ENCODE peak calls at places on chromosomes 16 and 17, in ten cellular contexts. One of them, this sample, is unnamed.

GRCh38 chr16:24409045-24409444 is 130.3 kb upstream of the RBBP6 start:
- DNase-seq in GM04504: no peak
- DNase-seq in body of pancreas: no peak
- DNase-seq in neuronal stem cell: no peak
- DNase-seq in T-cell: no peak
- DNase-seq in T-helper 2 cell: no peak
- DNase-seq in GM10248: peak; percentile 21
- DNase-seq in B cell: no peak
- DNase-seq in effector CD8-positive, alpha-beta T cell: no peak
- DNase-seq in CD8-positive, alpha-beta T cell: no peak
- DNase-seq in this sample: no peak

GRCh38 chr17:82412535-82413520 is 5.3 kb upstream of the HEXD start:
- DNase-seq in GM04504: no peak
- DNase-seq in body of pancreas: peak; percentile 54
- DNase-seq in neuronal stem cell: no peak
- DNase-seq in T-cell: no peak
- DNase-seq in T-helper 2 cell: no peak
- DNase-seq in GM10248: no peak
- DNase-seq in B cell: no peak
- DNase-seq in effector CD8-positive, alpha-beta T cell: no peak
- DNase-seq in CD8-positive, alpha-beta T cell: no peak
- DNase-seq in this sample: no peak

GRCh38 chr17:70646673-70647072 is 477.3 kb downstream of the KCNJ2 start:
- DNase-seq in GM04504: no peak
- DNase-seq in body of pancreas: no peak
- DNase-seq in neuronal stem cell: no peak
- DNase-seq in T-cell: no peak
- DNase-seq in T-helper 2 cell: no peak
- DNase-seq in GM10248: no peak
- DNase-seq in B cell: no peak
- DNase-seq in effector CD8-positive, alpha-beta T cell: no peak
- DNase-seq in CD8-positive, alpha-beta T cell: no peak
- DNase-seq in this sample: no peak

GRCh38 chr16:51524555-51525373 is 373.7 kb upstream of the SALL1 start:
- DNase-seq in GM04504: peak; percentile 55
- DNase-seq in body of pancreas: peak; percentile 44
- DNase-seq in neuronal stem cell: no peak
- DNase-seq in T-cell: no peak
- DNase-seq in T-helper 2 cell: no peak
- DNase-seq in GM10248: no peak
- DNase-seq in B cell: no peak
- DNase-seq in effector CD8-positive, alpha-beta T cell: no peak
- DNase-seq in CD8-positive, alpha-beta T cell: no peak
- DNase-seq in this sample: no peak

GRCh38 chr17:64707077-64707591 is 45.0 kb upstream of the SMURF2 start:
- DNase-seq in GM04504: peak; percentile 99
- DNase-seq in body of pancreas: peak; percentile 73
- DNase-seq in neuronal stem cell: no peak
- DNase-seq in T-cell: no peak
- DNase-seq in T-helper 2 cell: no peak
- DNase-seq in GM10248: no peak
- DNase-seq in B cell: no peak
- DNase-seq in effector CD8-positive, alpha-beta T cell: no peak
- DNase-seq in CD8-positive, alpha-beta T cell: no peak
- DNase-seq in this sample: no peak

GRCh38 chr17:40121191-40121885 is 433 bp upstream of the MSL1 start:
- DNase-seq in GM04504: no peak
- DNase-seq in body of pancreas: peak; percentile 51
- DNase-seq in neuronal stem cell: no peak
- DNase-seq in T-cell: no peak
- DNase-seq in T-helper 2 cell: no peak
- DNase-seq in GM10248: peak; percentile 50
- DNase-seq in B cell: no peak
- DNase-seq in effector CD8-positive, alpha-beta T cell: no peak
- DNase-seq in CD8-positive, alpha-beta T cell: peak; percentile 29
- DNase-seq in this sample: peak; percentile 41

GRCh38 chr17:80474933-80475915 is 1.2 kb downstream of the NPTX1 start:
- DNase-seq in GM04504: no peak
- DNase-seq in body of pancreas: no peak
- DNase-seq in neuronal stem cell: no peak
- DNase-seq in T-cell: no peak
- DNase-seq in T-helper 2 cell: no peak
- DNase-seq in GM10248: no peak
- DNase-seq in B cell: no peak
- DNase-seq in effector CD8-positive, alpha-beta T cell: no peak
- DNase-seq in CD8-positive, alpha-beta T cell: no peak
- DNase-seq in this sample: no peak

GRCh38 chr16:28543072-28543471 is 4.3 kb upstream of the NUPR1 start:
- DNase-seq in GM04504: no peak
- DNase-seq in body of pancreas: peak; percentile 41
- DNase-seq in neuronal stem cell: no peak
- DNase-seq in T-cell: no peak
- DNase-seq in T-helper 2 cell: no peak
- DNase-seq in GM10248: no peak
- DNase-seq in B cell: no peak
- DNase-seq in effector CD8-positive, alpha-beta T cell: no peak
- DNase-seq in CD8-positive, alpha-beta T cell: no peak
- DNase-seq in this sample: no peak

GRCh38 chr17:17722081-17722905 is 41.0 kb downstream of the RAI1 start:
- DNase-seq in GM04504: no peak
- DNase-seq in body of pancreas: no peak
- DNase-seq in neuronal stem cell: no peak
- DNase-seq in T-cell: peak; percentile 15
- DNase-seq in T-helper 2 cell: no peak
- DNase-seq in GM10248: no peak
- DNase-seq in B cell: no peak
- DNase-seq in effector CD8-positive, alpha-beta T cell: no peak
- DNase-seq in CD8-positive, alpha-beta T cell: no peak
- DNase-seq in this sample: no peak

GRCh38 chr17:28953444-28954118 is 2.3 kb upstream of the PHF12 start:
- DNase-seq in GM04504: no peak
- DNase-seq in body of pancreas: peak; percentile 50
- DNase-seq in neuronal stem cell: peak; percentile 83
- DNase-seq in T-cell: peak; percentile 37
- DNase-seq in T-helper 2 cell: peak; percentile 17
- DNase-seq in GM10248: peak; percentile 55
- DNase-seq in B cell: peak; percentile 43
- DNase-seq in effector CD8-positive, alpha-beta T cell: peak; percentile 33
- DNase-seq in CD8-positive, alpha-beta T cell: peak; percentile 39
- DNase-seq in this sample: peak; percentile 61

GRCh38 chr16:10678655-10679054 is 16.1 kb downstream of the TEKT5 start:
- DNase-seq in GM04504: no peak
- DNase-seq in body of pancreas: no peak
- DNase-seq in neuronal stem cell: peak; percentile 11
- DNase-seq in T-cell: no peak
- DNase-seq in T-helper 2 cell: no peak
- DNase-seq in GM10248: no peak
- DNase-seq in B cell: no peak
- DNase-seq in effector CD8-positive, alpha-beta T cell: no peak
- DNase-seq in CD8-positive, alpha-beta T cell: no peak
- DNase-seq in this sample: no peak

GRCh38 chr16:81997738-81998137 is 13.5 kb downstream of the SDR42E1 start:
- DNase-seq in GM04504: peak; percentile 40
- DNase-seq in body of pancreas: no peak
- DNase-seq in neuronal stem cell: no peak
- DNase-seq in T-cell: no peak
- DNase-seq in T-helper 2 cell: no peak
- DNase-seq in GM10248: no peak
- DNase-seq in B cell: no peak
- DNase-seq in effector CD8-positive, alpha-beta T cell: no peak
- DNase-seq in CD8-positive, alpha-beta T cell: no peak
- DNase-seq in this sample: no peak

GRCh38 chr17:81954131-81955057 is 6.6 kb downstream of the NOTUM start:
- DNase-seq in GM04504: no peak
- DNase-seq in body of pancreas: no peak
- DNase-seq in neuronal stem cell: no peak
- DNase-seq in T-cell: no peak
- DNase-seq in T-helper 2 cell: no peak
- DNase-seq in GM10248: no peak
- DNase-seq in B cell: peak; percentile 18
- DNase-seq in effector CD8-positive, alpha-beta T cell: no peak
- DNase-seq in CD8-positive, alpha-beta T cell: no peak
- DNase-seq in this sample: no peak

GRCh38 chr16:57648125-57648524 is 19.7 kb downstream of the ADGRG1 start:
- DNase-seq in GM04504: no peak
- DNase-seq in body of pancreas: no peak
- DNase-seq in neuronal stem cell: no peak
- DNase-seq in T-cell: no peak
- DNase-seq in T-helper 2 cell: no peak
- DNase-seq in GM10248: no peak
- DNase-seq in B cell: peak; percentile 45
- DNase-seq in effector CD8-positive, alpha-beta T cell: no peak
- DNase-seq in CD8-positive, alpha-beta T cell: no peak
- DNase-seq in this sample: no peak

GRCh38 chr17:57453841-57454240 is 197.5 kb downstream of the MSI2 start:
- DNase-seq in GM04504: no peak
- DNase-seq in body of pancreas: no peak
- DNase-seq in neuronal stem cell: no peak
- DNase-seq in T-cell: no peak
- DNase-seq in T-helper 2 cell: no peak
- DNase-seq in GM10248: no peak
- DNase-seq in B cell: no peak
- DNase-seq in effector CD8-positive, alpha-beta T cell: no peak
- DNase-seq in CD8-positive, alpha-beta T cell: no peak
- DNase-seq in this sample: no peak

GRCh38 chr17:69451416-69452394 is 37.2 kb downstream of the MAP2K6 start:
- DNase-seq in GM04504: no peak
- DNase-seq in body of pancreas: no peak
- DNase-seq in neuronal stem cell: no peak
- DNase-seq in T-cell: no peak
- DNase-seq in T-helper 2 cell: no peak
- DNase-seq in GM10248: peak; percentile 29
- DNase-seq in B cell: no peak
- DNase-seq in effector CD8-positive, alpha-beta T cell: no peak
- DNase-seq in CD8-positive, alpha-beta T cell: no peak
- DNase-seq in this sample: no peak

GRCh38 chr16:13376174-13376573 is 474.8 kb downstream of the SHISA9 start:
- DNase-seq in GM04504: no peak
- DNase-seq in body of pancreas: no peak
- DNase-seq in neuronal stem cell: no peak
- DNase-seq in T-cell: no peak
- DNase-seq in T-helper 2 cell: no peak
- DNase-seq in GM10248: peak; percentile 41
- DNase-seq in B cell: no peak
- DNase-seq in effector CD8-positive, alpha-beta T cell: no peak
- DNase-seq in CD8-positive, alpha-beta T cell: no peak
- DNase-seq in this sample: peak; percentile 10

This sample was measured in activated CD4-positive, alpha-beta memory T cell treated with anti-CD3 and anti-CD28 coated beads for 36 hours.